ENCODE peak calls at places on chromosomes 5 and 9, in seven cellular contexts. W is HepG2, F is GM12891, Q is prostate gland, J is HL-60, Z is endothelial cell of umbilical vein, K is upper lobe of left lung. M is an unnamed sample.

GRCh38 chr5:67197536-67197935 is 937 bp upstream of the CD180 start:
- DNase-seq in Z (no peak), W (no peak), Q (no peak), K (no peak), J (no peak), F (no peak), M (no peak)

GRCh38 chr5:151758141-151758429 is 346 bp downstream of the ATOX1 start:
- DNase-seq in W (no peak), F (no peak), Z (no peak), J (no peak), Q (peak), K (no peak), M (no peak)

GRCh38 chr9:132681561-132681960 is 11.3 kb downstream of the GTF3C4 start:
- DNase-seq in K (no peak), Q (no peak), Z (no peak), J (no peak), F (no peak), W (no peak), M (no peak)

GRCh38 chr9:99023229-99023628 is 79.5 kb downstream of the COL15A1 start:
- DNase-seq in Z (no peak), K (no peak), W (no peak), J (no peak), Q (no peak), F (no peak), M (no peak)

GRCh38 chr9:38067611-38067891 is 1.5 kb downstream of the SHB start:
- DNase-seq in Q (peak), F (no peak), K (no peak), J (no peak), Z (no peak), W (no peak), M (no peak)

GRCh38 chr5:125113328-125113727 is 366.9 kb upstream of the ZNF608 start:
- DNase-seq in F (no peak), Q (no peak), W (no peak), K (no peak), J (no peak), Z (no peak), M (no peak)

GRCh38 chr5:4882186-4882585 is 257.9 kb upstream of the ADAMTS16 start:
- DNase-seq in Z (no peak), Q (no peak), K (no peak), J (no peak), F (no peak), W (no peak), M (peak)

GRCh38 chr9:715743-716400 is 125.6 kb upstream of the DMRT1 start:
- DNase-seq in Q (peak), K (no peak), F (no peak), W (peak), J (no peak), Z (peak), M (no peak)

GRCh38 chr5:27494845-27495244 is 456.5 kb upstream of the CDH9 start:
- DNase-seq in W (no peak), Q (no peak), Z (no peak), J (no peak), K (no peak), F (no peak), M (no peak)

GRCh38 chr5:90056911-90057705 is 352.4 kb downstream of the CETN3 start:
- DNase-seq in K (peak), Z (no peak), J (no peak), Q (no peak), W (no peak), F (no peak), M (no peak)

GRCh38 chr5:135133698-135134515 is 99.9 kb upstream of the PITX1 start:
- DNase-seq in Z (no peak), Q (no peak), K (no peak), W (peak), F (no peak), J (no peak), M (no peak)

GRCh38 chr9:72751541-72751940 is 201.3 kb downstream of the ALDH1A1 start:
- DNase-seq in K (no peak), W (no peak), J (no peak), Q (no peak), F (no peak), Z (no peak), M (no peak)

GRCh38 chr5:178818094-178818493 is 41.7 kb upstream of the ZNF354B start:
- DNase-seq in Z (no peak), W (no peak), F (no peak), J (no peak), K (no peak), Q (no peak), M (peak)

GRCh38 chr5:131757830-131758519 is 38.8 kb downstream of the FNIP1 start:
- DNase-seq in J (no peak), F (no peak), Q (no peak), W (no peak), Z (no peak), K (no peak), M (no peak)
- TF ChIP-seq POLR2AphosphoS5 in J (no peak), F (no peak), Q (no peak), W (no peak), Z (no peak), K (no peak), M (no peak)

DNA sequence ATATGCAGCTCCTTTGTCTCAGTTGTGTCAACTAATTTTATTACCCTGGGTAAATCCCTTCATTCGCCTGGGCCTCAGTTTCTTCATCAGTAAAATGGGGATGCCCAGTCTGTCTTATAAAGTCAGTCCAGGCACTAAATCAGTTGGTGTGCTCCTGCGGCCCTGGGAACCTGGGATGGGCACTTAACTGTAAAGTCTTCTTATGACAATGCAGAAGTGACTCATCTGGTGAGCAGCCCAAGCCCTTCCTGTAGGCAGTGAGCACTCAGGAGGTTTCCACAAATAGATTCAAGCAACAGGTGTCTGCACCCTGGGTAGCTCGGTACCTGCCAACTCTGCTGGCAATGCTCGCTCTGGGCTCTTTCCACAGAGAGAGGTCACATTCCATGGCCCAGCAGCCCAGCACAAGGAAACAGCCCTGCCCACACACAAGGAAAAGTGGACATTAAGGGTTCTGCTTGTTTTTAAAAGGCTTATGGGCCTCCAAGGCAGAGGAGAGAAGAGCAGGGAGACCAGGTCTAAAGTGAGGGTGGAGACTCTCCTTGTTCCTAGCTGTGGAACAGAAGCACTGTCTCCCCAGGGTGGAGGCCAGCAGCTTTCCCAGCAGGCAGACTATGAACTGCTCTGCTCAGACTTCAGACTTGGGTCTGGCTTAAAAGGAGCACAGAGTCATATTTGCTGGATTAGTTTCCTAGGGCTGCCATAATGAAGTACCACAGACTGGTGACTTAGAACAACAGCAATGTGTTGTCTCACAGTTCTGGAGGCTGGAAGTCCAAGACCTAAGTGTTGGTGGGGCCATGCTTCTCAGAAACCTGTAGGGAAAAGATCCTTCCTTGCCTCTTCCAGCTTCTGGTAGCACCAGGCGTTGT is 89.7 kb upstream of the ADRA1B start:
- DNase-seq in Z (no peak), Q (no peak), F (peak), W (no peak), J (no peak), K (no peak), M (no peak)
- TF ChIP-seq POLR2AphosphoS5 in Z (no peak), Q (no peak), F (no peak), W (no peak), J (no peak), K (no peak), M (no peak)

DNA sequence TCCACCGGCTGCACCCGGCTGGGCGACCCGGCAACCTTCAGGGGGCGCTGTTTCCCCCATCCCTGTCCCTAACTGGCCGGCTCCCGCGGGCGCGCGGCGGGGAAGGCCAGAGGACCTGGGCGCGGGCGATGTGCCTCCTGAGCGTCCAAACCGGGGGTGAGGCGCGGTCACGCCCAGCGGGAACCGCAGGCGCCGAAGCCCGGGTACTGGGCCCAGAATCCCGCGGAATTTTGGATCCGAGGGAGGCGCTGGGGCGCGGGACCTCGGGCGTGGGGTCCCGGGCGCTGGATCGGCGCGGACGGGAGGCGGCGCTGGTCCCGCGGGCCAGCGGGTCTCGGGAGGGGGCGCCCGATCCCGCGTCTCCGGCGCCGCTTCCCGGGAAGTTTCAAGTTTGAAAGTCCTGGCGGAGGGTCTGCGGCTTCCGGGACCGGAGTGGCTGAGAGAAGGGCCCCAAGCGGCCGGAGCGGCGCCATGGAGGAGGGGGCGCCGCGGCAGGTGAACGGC is at the start of gene PKN3:
- DNase-seq in Q (peak), W (peak), K (peak), F (peak), Z (peak), J (peak), M (no peak)
- TF ChIP-seq POLR2AphosphoS5 in Q (peak), W (peak), K (no peak), F (no peak), Z (peak), J (peak), M (no peak)

GRCh38 chr9:115198018-115198417 is 80.1 kb upstream of the TNC start:
- DNase-seq in W (no peak), Z (no peak), F (no peak), J (no peak), K (no peak), Q (peak), M (no peak)
- TF ChIP-seq POLR2AphosphoS5 in W (no peak), Z (no peak), F (no peak), J (no peak), K (peak), Q (peak), M (no peak)

GRCh38 chr5:147445093-147445492 is 64.8 kb downstream of the DPYSL3 start:
- DNase-seq in W (no peak), Q (no peak), Z (no peak), F (no peak), K (no peak), J (no peak), M (no peak)
- TF ChIP-seq POLR2AphosphoS5 in W (no peak), Q (no peak), Z (no peak), F (no peak), K (no peak), J (no peak), M (no peak)

GRCh38 chr9:112037281-112038016 is 137.6 kb downstream of the SUSD1 start:
- DNase-seq in K (no peak), Q (no peak), Z (no peak), F (no peak), J (peak), W (no peak), M (no peak)
- TF ChIP-seq POLR2AphosphoS5 in K (no peak), Q (no peak), Z (no peak), F (peak), J (peak), W (no peak), M (no peak)

GRCh38 chr5:673837-674629 is 19.1 kb downstream of the TPPP start:
- DNase-seq in Z (no peak), K (peak), J (no peak), W (no peak), F (no peak), Q (no peak), M (no peak)

GRCh38 chr5:673140-673836 is 19.9 kb downstream of the TPPP start:
- DNase-seq in J (no peak), K (peak), Q (no peak), F (no peak), Z (no peak), W (no peak), M (no peak)

GRCh38 chr5:670396-671270 is 22.5 kb downstream of the TPPP start:
- DNase-seq in F (no peak), Z (no peak), Q (no peak), J (no peak), K (peak), W (no peak), M (no peak)

GRCh38 chr5:671459-672328 is 21.5 kb downstream of the TPPP start:
- DNase-seq in F (peak), J (no peak), Z (peak), W (peak), Q (peak), K (peak), M (no peak)

GRCh38 chr5:672329-673139 is 20.6 kb downstream of the TPPP start:
- DNase-seq in Z (peak), F (no peak), J (no peak), K (peak), W (peak), Q (no peak), M (no peak)
- TF ChIP-seq POLR2AphosphoS5 in Z (no peak), F (no peak), J (no peak), K (no peak), W (no peak), Q (no peak), M (no peak)

DNA sequence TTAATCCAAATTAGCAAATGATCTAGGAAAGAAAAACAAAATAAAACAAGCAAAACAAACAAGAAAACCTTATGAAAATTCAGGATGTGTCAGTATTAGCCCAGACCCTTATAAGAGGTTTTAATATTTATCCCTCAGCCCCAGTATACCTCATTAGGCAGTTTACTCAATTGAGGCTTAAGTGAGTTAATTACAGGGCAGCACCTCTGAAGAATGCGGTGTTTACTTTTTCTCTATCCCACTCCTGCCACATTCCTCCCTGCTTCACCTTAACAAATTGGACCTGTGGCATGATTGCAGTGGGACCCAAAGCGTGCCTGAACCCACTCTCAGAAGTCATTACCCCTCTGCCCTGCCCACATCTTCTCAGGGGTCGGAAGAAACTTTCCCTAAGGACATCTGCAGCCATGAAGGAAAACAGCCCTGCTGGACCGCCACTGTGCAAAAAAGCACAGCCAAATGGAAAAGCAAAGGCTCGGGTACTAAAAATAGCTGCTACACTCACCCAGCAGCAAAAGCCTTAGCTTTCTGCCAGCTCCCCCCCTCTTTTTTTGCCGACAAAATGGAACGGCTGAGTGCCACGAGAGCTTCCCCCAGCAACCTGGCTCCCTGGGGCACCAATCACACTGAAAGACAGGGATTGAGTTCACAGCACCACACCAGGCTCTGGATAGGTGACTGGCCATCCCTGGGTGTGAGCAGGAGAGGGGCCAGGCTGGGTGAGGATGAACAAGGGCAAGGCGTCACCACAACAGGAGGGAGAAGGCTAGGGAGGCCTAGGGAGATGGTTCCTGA is 66.9 kb downstream of the SIL1 start:
- DNase-seq in Q (peak), K (no peak), Z (no peak), J (no peak), F (no peak), W (no peak), M (no peak)
- TF ChIP-seq POLR2AphosphoS5 in Q (peak), K (no peak), Z (no peak), J (no peak), F (no peak), W (no peak), M (no peak)

GRCh38 chr5:113057437-113058052 is 80.9 kb downstream of the DCP2 start:
- DNase-seq in K (no peak), Q (peak), Z (no peak), J (no peak), F (no peak), W (no peak), M (no peak)
- TF ChIP-seq POLR2AphosphoS5 in K (no peak), Q (peak), Z (no peak), J (no peak), F (no peak), W (no peak), M (peak)

GRCh38 chr5:149930754-149931574 is 13.6 kb downstream of the PDE6A start:
- DNase-seq in J (no peak), W (no peak), K (no peak), Z (no peak), Q (no peak), F (no peak), M (no peak)
- TF ChIP-seq POLR2AphosphoS5 in J (no peak), W (no peak), K (no peak), Z (no peak), Q (no peak), F (no peak), M (no peak)

M was measured in vagina.